ENCODE peak calls at places on chromosomes 5 and 9, in five cellular contexts. One of them, this sample, is unnamed.

GRCh38 chr9:14236586-14236985 is 77.4 kb downstream of the NFIB start:
- DNase-seq in lower leg skin: no peak
- DNase-seq in A549: no peak
- DNase-seq in Peyer's patch: no peak
- DNase-seq in heart right ventricle: no peak
- DNase-seq in this sample: no peak

GRCh38 chr9:6237267-6237666 is 21.7 kb downstream of the IL33 start:
- DNase-seq in lower leg skin: no peak
- DNase-seq in A549: no peak
- DNase-seq in heart right ventricle: no peak
- DNase-seq in Peyer's patch: no peak
- DNase-seq in this sample: no peak

GRCh38 chr9:94649100-94649855 is 10.0 kb upstream of the FBP1 start:
- DNase-seq in A549: peak; percentile 11
- DNase-seq in Peyer's patch: no peak
- DNase-seq in heart right ventricle: no peak
- DNase-seq in lower leg skin: no peak
- DNase-seq in this sample: no peak

GRCh38 chr9:35338086-35338485 is 151.8 kb upstream of the RUSC2 start:
- DNase-seq in lower leg skin: no peak
- DNase-seq in Peyer's patch: no peak
- DNase-seq in heart right ventricle: no peak
- DNase-seq in A549: no peak
- DNase-seq in this sample: no peak

GRCh38 chr9:116352958-116353357 is 199.4 kb downstream of the PAPPA start:
- DNase-seq in heart right ventricle: no peak
- DNase-seq in A549: no peak
- DNase-seq in lower leg skin: no peak
- DNase-seq in Peyer's patch: no peak
- DNase-seq in this sample: no peak

GRCh38 chr5:88190106-88190834 is 78.4 kb downstream of the TMEM161B start:
- DNase-seq in A549: no peak
- DNase-seq in lower leg skin: no peak
- DNase-seq in heart right ventricle: no peak
- DNase-seq in Peyer's patch: no peak
- DNase-seq in this sample: peak; percentile 24

GRCh38 chr5:134003064-134003956 is 1.5 kb downstream of the VDAC1 start:
- DNase-seq in heart right ventricle: no peak
- DNase-seq in A549: no peak
- DNase-seq in Peyer's patch: no peak
- DNase-seq in lower leg skin: no peak
- DNase-seq in this sample: no peak

GRCh38 chr5:170314696-170315095 is 17.1 kb upstream of the LCP2 start:
- DNase-seq in lower leg skin: peak; percentile 78
- DNase-seq in heart right ventricle: no peak
- DNase-seq in A549: no peak
- DNase-seq in Peyer's patch: no peak
- DNase-seq in this sample: no peak

GRCh38 chr9:16344343-16344742 is 526.1 kb downstream of the BNC2 start:
- DNase-seq in Peyer's patch: no peak
- DNase-seq in heart right ventricle: no peak
- DNase-seq in A549: peak; percentile 66
- DNase-seq in lower leg skin: no peak
- DNase-seq in this sample: no peak

GRCh38 chr9:128102861-128103588 is 24.5 kb downstream of the PTGES2 start:
- DNase-seq in Peyer's patch: peak; percentile 61
- DNase-seq in lower leg skin: no peak
- DNase-seq in heart right ventricle: no peak
- DNase-seq in A549: no peak
- DNase-seq in this sample: no peak

GRCh38 chr5:149438711-149439132 is 59.6 kb upstream of the IL17B start:
- DNase-seq in lower leg skin: no peak
- DNase-seq in heart right ventricle: no peak
- DNase-seq in Peyer's patch: no peak
- DNase-seq in A549: no peak
- DNase-seq in this sample: no peak

GRCh38 chr5:34501840-34502239 is 154.3 kb upstream of the RAI14 start:
- DNase-seq in heart right ventricle: no peak
- DNase-seq in lower leg skin: no peak
- DNase-seq in Peyer's patch: no peak
- DNase-seq in A549: no peak
- DNase-seq in this sample: no peak

GRCh38 chr9:109857337-109857736 is 77.3 kb downstream of the PALM2AKAP2 start:
- DNase-seq in A549: no peak
- DNase-seq in lower leg skin: no peak
- DNase-seq in Peyer's patch: no peak
- DNase-seq in heart right ventricle: no peak
- DNase-seq in this sample: no peak

GRCh38 chr5:22889714-22890113 is 36.6 kb upstream of the CDH12 start:
- DNase-seq in lower leg skin: no peak
- DNase-seq in heart right ventricle: no peak
- DNase-seq in A549: no peak
- DNase-seq in Peyer's patch: no peak
- DNase-seq in this sample: no peak

GRCh38 chr9:36840895-36841536 is 193.1 kb downstream of the PAX5 start:
- DNase-seq in heart right ventricle: no peak
- DNase-seq in Peyer's patch: no peak
- DNase-seq in A549: no peak
- DNase-seq in lower leg skin: no peak
- DNase-seq in this sample: no peak

GRCh38 chr9:129338701-129339445 is 160.8 kb upstream of the IER5L start:
- DNase-seq in heart right ventricle: no peak
- DNase-seq in lower leg skin: no peak
- DNase-seq in A549: no peak
- DNase-seq in Peyer's patch: no peak
- DNase-seq in this sample: no peak

GRCh38 chr9:136963751-136964150 is 11.7 kb downstream of the LCN12 start:
- DNase-seq in A549: no peak
- DNase-seq in lower leg skin: no peak
- DNase-seq in heart right ventricle: no peak
- DNase-seq in Peyer's patch: no peak
- DNase-seq in this sample: no peak

GRCh38 chr5:76990899-76991475 is 38.1 kb downstream of the CRHBP start:
- DNase-seq in lower leg skin: no peak
- DNase-seq in Peyer's patch: no peak
- DNase-seq in heart right ventricle: no peak
- DNase-seq in A549: no peak
- DNase-seq in this sample: no peak

GRCh38 chr5:102866315-102866693 is 111.2 kb downstream of the PAM start:
- DNase-seq in Peyer's patch: no peak
- DNase-seq in lower leg skin: no peak
- DNase-seq in A549: no peak
- DNase-seq in heart right ventricle: no peak
- DNase-seq in this sample: no peak

GRCh38 chr9:133148351-133149129 is 15.2 kb downstream of the GBGT1 start:
- DNase-seq in Peyer's patch: peak; percentile 83
- DNase-seq in lower leg skin: peak; percentile 93
- DNase-seq in heart right ventricle: no peak
- DNase-seq in A549: peak; percentile 40
- DNase-seq in this sample: no peak

GRCh38 chr9:128203842-128204551 is 818 bp downstream of the DNM1 start:
- DNase-seq in Peyer's patch: peak; percentile 62
- DNase-seq in heart right ventricle: no peak
- DNase-seq in lower leg skin: no peak
- DNase-seq in A549: peak; percentile 79
- DNase-seq in this sample: peak; percentile 55

GRCh38 chr5:158154226-158155005 is 295.5 kb upstream of the CLINT1 start:
- DNase-seq in Peyer's patch: no peak
- DNase-seq in lower leg skin: no peak
- DNase-seq in A549: no peak
- DNase-seq in heart right ventricle: peak; percentile 59
- DNase-seq in this sample: no peak

GRCh38 chr5:50744761-50745160 is 78.3 kb downstream of the PARP8 start:
- DNase-seq in A549: no peak
- DNase-seq in lower leg skin: no peak
- DNase-seq in heart right ventricle: no peak
- DNase-seq in Peyer's patch: no peak
- DNase-seq in this sample: no peak

GRCh38 chr5:54985301-54986268 is at the start of gene ESM1:
- DNase-seq in A549: no peak
- DNase-seq in lower leg skin: no peak
- DNase-seq in heart right ventricle: no peak
- DNase-seq in Peyer's patch: no peak
- DNase-seq in this sample: peak; percentile 18

GRCh38 chr5:180628211-180628610 is 21.2 kb downstream of the FLT4 start:
- DNase-seq in lower leg skin: no peak
- DNase-seq in Peyer's patch: no peak
- DNase-seq in heart right ventricle: no peak
- DNase-seq in A549: no peak
- DNase-seq in this sample: no peak

GRCh38 chr5:172603425-172603824 is 37.6 kb upstream of the NEURL1B start:
- DNase-seq in Peyer's patch: no peak
- DNase-seq in heart right ventricle: peak; percentile 70
- DNase-seq in A549: no peak
- DNase-seq in lower leg skin: no peak
- DNase-seq in this sample: no peak

GRCh38 chr5:180470966-180471582 is 23.1 kb upstream of the CNOT6 start:
- DNase-seq in Peyer's patch: no peak
- DNase-seq in lower leg skin: peak; percentile 88
- DNase-seq in A549: peak; percentile 70
- DNase-seq in heart right ventricle: peak; percentile 55
- DNase-seq in this sample: peak; percentile 74

DNA sequence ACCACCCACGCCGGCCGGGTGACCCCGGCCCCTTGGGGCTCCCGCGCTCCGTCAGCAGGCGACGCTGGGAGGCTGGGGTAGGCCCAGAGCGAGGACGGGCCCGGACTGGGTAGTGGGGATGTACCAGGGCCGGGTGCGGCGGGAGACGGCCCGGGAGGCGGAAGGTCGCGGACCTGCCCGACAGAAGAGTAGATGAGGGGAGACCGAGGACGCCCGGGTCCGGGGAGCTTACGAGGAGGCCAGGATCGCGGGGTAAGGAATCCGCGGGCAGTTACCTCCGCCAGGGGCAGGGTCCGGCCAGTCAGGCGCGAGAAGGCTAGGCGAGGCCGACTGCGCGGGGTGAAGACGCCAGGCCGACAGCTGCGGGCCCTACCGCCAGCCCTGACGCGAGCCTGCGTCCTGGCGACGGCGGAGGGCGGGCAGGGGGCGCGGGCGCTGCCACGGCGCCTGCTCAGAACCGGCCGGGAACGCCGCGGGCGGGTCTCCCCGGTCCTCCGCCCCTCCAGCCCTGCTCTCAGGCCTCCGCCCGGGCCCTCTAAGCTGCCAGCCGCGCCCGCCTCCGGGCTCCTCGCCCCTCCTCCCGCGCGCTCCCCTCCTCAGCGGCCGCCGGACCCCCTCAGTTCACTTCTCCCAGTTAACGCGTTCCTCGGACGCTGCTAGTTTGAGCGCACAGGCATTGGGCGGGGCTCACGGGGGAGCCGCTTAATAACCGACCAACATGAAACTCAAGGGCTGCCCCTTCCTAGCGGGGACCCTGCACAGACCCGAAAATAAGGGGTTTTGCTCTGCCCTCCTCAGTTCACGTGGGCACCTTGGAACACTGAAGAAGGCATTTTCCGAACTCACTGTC is at the start of gene CPLANE1:
- DNase-seq in Peyer's patch: peak; percentile 82
- DNase-seq in lower leg skin: peak; percentile 93
- DNase-seq in A549: peak; percentile 56
- DNase-seq in heart right ventricle: peak; percentile 77
- DNase-seq in this sample: peak; percentile 82
- TF ChIP-seq CTCF in Peyer's patch: no peak
- TF ChIP-seq CTCF in lower leg skin: no peak
- TF ChIP-seq CTCF in A549: no peak
- TF ChIP-seq CTCF in heart right ventricle: no peak
- TF ChIP-seq CTCF in this sample: no peak

DNA sequence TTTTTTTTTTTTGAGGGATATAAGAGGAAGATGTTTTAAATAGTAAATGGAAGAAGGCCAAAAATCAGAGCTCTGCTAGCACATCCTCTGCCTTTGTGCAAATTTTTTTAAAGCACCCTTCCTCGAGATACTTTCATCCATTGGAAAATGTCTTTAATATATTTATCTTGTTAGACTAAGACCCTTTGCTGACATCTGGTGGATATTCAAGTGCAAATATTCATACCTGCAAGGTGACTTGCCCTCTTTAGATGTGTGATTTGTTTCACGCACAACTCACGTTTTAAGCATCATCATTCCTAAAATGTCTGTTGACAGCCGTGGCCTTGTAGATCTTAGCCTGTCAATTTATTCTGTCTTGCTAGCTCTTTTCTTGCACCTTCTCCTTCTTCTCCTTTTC is 258.5 kb downstream of the AGTPBP1 start:
- DNase-seq in heart right ventricle: no peak
- DNase-seq in A549: no peak
- DNase-seq in Peyer's patch: no peak
- DNase-seq in lower leg skin: no peak
- DNase-seq in this sample: no peak
- TF ChIP-seq CTCF in heart right ventricle: no peak
- TF ChIP-seq CTCF in A549: no peak
- TF ChIP-seq CTCF in Peyer's patch: no peak
- TF ChIP-seq CTCF in lower leg skin: no peak
- TF ChIP-seq CTCF in this sample: no peak

DNA sequence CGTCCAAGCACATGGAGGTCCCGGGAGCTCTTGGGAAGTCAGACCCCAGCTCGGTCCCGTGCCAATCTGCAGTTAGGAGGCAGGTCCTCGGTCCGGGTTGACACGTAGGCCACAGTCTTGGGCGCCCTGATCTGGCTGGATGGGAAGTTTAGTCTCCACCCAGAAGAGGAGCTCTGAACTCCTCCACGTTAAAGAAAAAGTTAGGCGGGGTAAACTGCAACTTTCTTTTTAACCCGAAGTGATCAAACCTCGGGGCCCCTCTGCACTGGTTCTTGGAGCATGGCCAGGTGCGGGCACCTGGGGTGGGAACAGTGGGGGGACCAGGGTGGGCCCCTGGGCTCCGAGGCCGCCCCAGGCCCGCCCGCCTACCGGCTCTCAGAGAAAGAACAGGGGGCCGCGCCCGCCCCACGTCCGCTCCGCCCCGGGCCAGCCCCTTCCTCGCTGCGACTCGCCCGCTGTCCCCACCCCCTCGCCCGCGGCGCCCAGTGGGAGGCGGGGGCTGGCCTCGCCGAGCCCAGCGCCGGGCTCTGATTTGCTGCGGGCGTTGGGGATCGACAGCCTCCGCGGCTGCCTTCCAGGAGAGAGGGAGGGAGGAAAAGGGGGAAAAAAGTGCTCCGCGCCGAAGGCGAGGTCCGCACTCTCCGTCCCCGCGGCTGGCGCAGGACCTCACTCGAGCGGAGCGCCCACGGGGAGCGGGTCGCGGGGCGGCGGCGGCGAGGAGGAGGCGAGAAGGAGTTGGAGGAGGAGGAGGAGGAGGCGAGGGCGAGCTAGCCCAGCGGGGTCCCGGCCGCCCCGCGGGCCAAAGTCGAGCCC is at the start of gene COL5A1:
- DNase-seq in lower leg skin: peak; percentile 97
- DNase-seq in A549: peak; percentile 84
- DNase-seq in Peyer's patch: peak; percentile 73
- DNase-seq in heart right ventricle: peak; percentile 91
- DNase-seq in this sample: peak; percentile 89
- TF ChIP-seq CTCF in lower leg skin: no peak
- TF ChIP-seq CTCF in A549: no peak
- TF ChIP-seq CTCF in Peyer's patch: no peak
- TF ChIP-seq CTCF in heart right ventricle: no peak
- TF ChIP-seq CTCF in this sample: no peak

DNA sequence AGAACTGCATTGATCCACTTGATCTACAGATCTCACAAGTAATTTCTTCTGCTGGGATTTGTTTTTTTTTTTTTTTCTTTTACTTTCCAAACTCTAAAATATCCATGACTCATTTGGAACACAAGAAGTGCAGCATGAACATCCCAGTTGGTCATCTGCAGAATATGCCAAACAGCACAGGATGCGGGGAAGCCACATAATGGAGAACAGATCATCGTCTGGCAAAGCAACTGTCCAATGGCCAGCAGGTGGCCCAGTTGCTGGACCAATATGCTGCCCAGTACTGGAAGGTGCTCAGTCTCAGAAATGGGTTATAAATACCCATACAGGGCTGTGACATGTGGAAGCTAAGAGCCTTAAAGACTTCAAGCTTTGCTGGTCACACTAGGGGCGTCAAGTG is 221.3 kb upstream of the TAS2R1 start:
- DNase-seq in A549: peak; percentile 10
- DNase-seq in lower leg skin: no peak
- DNase-seq in heart right ventricle: no peak
- DNase-seq in Peyer's patch: no peak
- DNase-seq in this sample: no peak
- TF ChIP-seq CTCF in A549: peak; percentile 17
- TF ChIP-seq CTCF in lower leg skin: no peak
- TF ChIP-seq CTCF in heart right ventricle: no peak
- TF ChIP-seq CTCF in Peyer's patch: no peak
- TF ChIP-seq CTCF in this sample: no peak